ENCODE peak calls at places on chromosomes 1 and 21, in six cellular contexts. M, X, V, D, I and G are unnamed samples.

GRCh38 chr1:218164111-218164929 is 120.8 kb upstream of the RRP15 start:
- DNase-seq in M (peak), X (peak), V (peak), D (no peak), I (peak), G (peak)

GRCh38 chr21:34642211-34643075 is 26.4 kb upstream of the CLIC6 start:
- DNase-seq in M (no peak), X (peak), V (no peak), D (no peak), I (peak), G (no peak)

GRCh38 chr1:60170709-60171108 is 97.1 kb upstream of the C1orf87 start:
- DNase-seq in M (no peak), X (no peak), V (no peak), D (no peak), I (no peak), G (no peak)

GRCh38 chr1:58785424-58786058 is 1.7 kb upstream of the JUN start:
- DNase-seq in M (no peak), X (peak), V (no peak), D (peak), I (peak), G (peak)

GRCh38 chr1:7470904-7471638 is 300.0 kb upstream of the VAMP3 start:
- DNase-seq in M (no peak), X (no peak), V (peak), D (peak), I (peak), G (no peak)

GRCh38 chr1:235549361-235550139 is 45.3 kb upstream of the B3GALNT2 start:
- DNase-seq in M (no peak), X (no peak), V (no peak), D (no peak), I (no peak), G (no peak)

GRCh38 chr1:30805301-30806003 is 47.9 kb upstream of the LAPTM5 start:
- DNase-seq in M (no peak), X (no peak), V (no peak), D (no peak), I (no peak), G (no peak)

GRCh38 chr1:6342031-6342430 is 51.5 kb downstream of the ACOT7 start:
- DNase-seq in M (no peak), X (no peak), V (peak), D (no peak), I (no peak), G (no peak)

GRCh38 chr1:232704694-232705680 is 75.1 kb upstream of the SIPA1L2 start:
- DNase-seq in M (no peak), X (no peak), V (no peak), D (no peak), I (peak), G (peak)

GRCh38 chr1:109790735-109791494 is 27.2 kb upstream of the EPS8L3 start:
- DNase-seq in M (no peak), X (no peak), V (peak), D (peak), I (no peak), G (peak)

DNA sequence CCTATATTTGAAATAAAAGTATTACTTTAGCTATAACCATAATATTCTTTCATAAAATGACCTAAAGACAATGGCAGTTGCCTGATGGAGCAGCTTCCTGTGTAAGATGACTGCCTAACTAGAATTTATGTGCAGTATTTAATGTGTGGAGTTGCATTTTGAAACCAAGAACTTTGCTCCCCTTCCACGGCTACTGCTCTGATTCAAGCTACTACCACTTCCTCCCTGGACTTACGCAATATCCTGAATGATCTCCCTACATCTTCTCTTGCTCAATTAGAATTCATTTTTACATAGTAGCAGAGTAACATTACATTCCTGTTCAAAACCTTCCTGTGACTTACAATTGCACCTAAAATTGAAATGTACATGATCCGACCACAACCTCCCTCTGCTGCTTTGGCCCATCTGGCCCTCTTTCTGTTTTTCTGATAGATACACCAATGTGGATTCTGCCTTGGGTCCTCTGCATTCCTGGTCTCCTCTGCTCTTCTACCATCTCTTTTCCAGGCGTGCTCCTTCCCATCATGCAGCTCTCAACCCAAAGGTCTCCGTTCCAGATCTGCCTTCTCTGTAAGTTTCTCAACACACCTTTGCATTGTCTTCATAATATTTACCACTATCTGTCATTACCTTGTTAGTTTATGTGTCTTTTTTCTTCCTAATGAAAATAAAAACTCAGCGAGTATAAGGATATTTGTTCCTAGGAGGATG is 47.4 kb upstream of the USP25 start:
- DNase-seq in M (no peak), X (no peak), V (no peak), D (no peak), I (peak), G (no peak)
- H3K27ac ChIP-seq in M (no peak), X (no peak), V (no peak), D (no peak), I (no peak), G (no peak)

GRCh38 chr1:36206323-36206858 is 17.9 kb upstream of the THRAP3 start:
- DNase-seq in M (no peak), X (no peak), V (no peak), D (no peak), I (no peak), G (no peak)

GRCh38 chr1:36203554-36204346 is 20.5 kb upstream of the THRAP3 start:
- DNase-seq in M (no peak), X (no peak), V (peak), D (peak), I (peak), G (peak)

GRCh38 chr1:36204347-36204909 is 19.8 kb upstream of the THRAP3 start:
- DNase-seq in M (no peak), X (no peak), V (peak), D (peak), I (no peak), G (peak)

GRCh38 chr1:36199934-36200741 is 24.1 kb upstream of the THRAP3 start:
- DNase-seq in M (no peak), X (no peak), V (peak), D (no peak), I (peak), G (peak)

DNA sequence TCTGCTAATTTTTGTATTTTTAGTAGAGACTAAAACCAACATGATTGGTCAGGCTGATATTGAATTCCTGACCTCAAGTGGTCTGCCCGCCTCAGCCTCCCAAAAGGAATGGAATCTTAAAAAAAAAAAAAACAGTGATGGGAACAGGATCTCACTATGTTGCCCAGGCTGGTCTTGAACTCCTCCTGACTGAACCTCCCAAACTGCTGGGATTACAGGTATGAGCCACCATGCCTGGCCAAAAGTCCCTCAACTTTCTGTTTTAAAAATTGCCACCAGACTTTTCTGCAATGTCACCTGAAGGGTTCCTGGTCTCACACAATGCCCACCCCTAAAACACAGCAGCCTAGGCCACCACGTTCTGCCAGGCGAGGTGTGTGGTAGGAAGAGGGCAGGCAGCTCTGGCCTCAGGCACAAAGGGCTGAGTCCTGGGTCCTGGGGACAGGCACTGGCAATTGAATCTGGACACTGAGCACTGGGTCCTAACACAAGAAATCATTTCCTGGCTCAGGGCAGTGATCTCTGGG is 21.2 kb upstream of the THRAP3 start:
- DNase-seq in M (no peak), X (no peak), V (no peak), D (no peak), I (no peak), G (no peak)
- H3K27ac ChIP-seq in M (peak), X (no peak), V (peak), D (peak), I (no peak), G (peak)

DNA sequence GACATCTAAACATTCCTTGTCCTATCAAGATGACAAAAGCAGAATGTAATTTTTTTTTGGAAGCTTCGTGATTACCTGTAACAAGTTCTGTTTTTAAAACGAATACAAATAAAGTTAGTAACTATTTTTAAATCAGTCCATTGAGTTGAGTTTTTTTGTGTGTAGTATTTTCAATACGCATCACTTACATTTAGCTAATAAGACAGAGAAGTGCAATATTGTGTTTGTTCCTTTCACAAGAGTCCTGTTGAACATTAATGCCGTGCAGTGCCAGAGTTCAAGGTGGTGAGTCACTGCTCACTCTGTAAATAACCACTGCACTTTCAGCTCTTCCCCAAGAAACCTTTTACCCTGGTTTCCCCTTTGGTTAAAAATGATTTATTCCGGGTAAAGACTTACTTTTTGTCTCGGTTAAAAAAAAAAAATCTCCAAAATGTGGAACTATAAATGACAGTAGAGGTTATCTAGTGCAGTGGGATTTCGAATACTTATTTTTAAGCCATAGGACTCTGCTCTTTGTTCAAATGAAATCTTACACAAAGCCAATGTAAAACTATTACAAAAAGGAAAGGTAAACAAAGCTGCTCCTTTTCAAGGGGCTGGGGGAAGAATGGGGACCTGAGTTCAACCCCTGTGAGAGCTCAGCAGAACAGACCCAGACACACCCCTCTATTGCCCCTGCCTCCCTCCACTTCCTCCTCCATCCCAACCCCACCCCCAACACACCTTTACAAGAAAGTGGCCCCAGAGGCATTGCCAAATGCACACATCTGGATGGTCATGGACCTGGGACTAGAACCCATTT is 14.8 kb upstream of the NCMAP start:
- DNase-seq in M (no peak), X (peak), V (no peak), D (no peak), I (peak), G (no peak)
- H3K27ac ChIP-seq in M (no peak), X (no peak), V (no peak), D (no peak), I (no peak), G (no peak)

DNA sequence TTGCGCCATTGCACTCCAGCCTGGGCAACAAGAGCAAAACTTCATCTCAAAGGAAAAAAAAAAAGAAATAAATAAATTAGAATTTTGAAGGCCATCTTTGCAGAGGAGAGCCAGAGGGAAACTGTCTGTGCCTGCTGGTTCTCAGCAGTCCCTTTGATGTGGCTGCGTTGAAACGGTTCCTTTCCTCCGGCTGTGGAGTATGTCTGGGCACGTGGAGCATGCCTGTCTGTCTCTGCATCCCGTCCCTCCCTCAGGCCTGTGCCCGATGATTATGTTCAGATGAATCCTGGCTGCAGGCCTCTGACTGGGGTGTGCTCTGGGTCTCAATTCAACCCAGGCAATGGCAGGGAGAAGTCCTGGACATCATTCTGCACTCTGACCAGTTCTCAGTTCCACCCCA is 33.4 kb downstream of the KIAA1614 start:
- DNase-seq in M (no peak), X (no peak), V (no peak), D (no peak), I (peak), G (no peak)
- H3K27ac ChIP-seq in M (no peak), X (no peak), V (no peak), D (no peak), I (no peak), G (no peak)

GRCh38 chr1:27538793-27539192 is 48.8 kb upstream of the WASF2 start:
- DNase-seq in M (no peak), X (no peak), V (no peak), D (no peak), I (peak), G (peak)
- H3K27ac ChIP-seq in M (no peak), X (no peak), V (peak), D (peak), I (no peak), G (peak)

DNA sequence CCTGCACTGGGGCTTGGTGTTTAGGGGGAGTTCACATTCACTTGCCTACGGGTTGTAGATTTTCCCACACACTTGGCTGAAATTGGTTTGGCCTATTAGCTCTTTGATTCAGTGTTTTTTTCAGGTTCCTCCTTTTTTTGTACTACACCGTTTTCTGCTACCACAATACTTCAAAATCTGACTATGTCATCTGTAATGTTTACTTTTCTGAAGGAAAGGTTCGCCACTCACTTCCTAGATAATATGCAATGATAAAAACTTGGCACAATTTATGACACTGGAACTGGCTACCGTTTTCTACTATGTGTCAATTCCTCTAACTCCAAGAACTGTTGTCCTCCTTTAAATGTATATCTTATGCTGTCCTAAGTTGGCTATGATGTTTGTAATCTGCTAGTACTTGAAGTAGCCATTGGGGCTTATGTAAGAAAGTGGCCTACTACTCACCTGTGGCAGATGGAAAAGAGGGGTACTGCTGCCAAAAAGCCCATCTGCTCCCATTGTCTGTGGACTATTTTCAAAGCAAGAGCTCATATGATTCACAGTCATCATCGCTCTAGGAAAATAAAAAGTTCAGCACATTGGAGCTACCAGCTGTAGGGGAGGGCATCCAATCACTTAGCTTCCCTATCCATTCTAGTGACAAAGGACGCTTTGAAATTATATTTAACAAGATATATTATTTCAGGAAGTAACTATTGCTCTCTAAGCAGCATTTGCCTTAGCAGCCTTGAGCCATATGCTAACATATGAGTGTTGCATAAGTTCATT is 42.4 kb upstream of the BACH1 start:
- DNase-seq in M (no peak), X (no peak), V (no peak), D (no peak), I (no peak), G (no peak)
- H3K27ac ChIP-seq in M (no peak), X (no peak), V (no peak), D (no peak), I (no peak), G (no peak)

GRCh38 chr1:26015358-26015757 is 6.2 kb upstream of the EXTL1 start:
- DNase-seq in M (no peak), X (no peak), V (peak), D (no peak), I (no peak), G (no peak)
- H3K27ac ChIP-seq in M (no peak), X (no peak), V (no peak), D (no peak), I (no peak), G (no peak)

DNA sequence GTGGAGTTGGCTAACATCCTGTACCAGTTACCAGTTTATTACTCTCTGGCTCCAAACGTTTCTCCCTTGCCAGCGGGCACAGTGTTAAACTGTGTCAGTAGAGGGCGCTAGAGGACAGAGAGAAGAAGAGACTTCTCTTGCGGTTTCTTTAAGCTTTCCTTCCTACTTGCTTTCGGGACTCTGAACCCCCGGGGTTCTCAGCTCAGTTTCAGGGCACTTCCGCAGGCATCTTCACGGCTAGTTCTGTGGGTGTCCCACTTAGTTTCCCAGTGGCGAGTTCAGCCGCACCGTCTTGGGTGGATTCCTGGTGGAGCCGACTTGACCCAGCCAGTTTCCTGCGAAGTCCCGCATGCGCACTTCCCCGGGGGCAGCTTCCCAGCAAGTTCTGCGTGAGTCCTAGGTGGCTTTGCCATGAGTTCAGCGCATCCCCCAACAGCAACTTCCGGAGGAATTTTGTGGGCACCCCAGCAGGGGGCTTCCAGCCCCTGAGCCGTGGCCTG is 37.9 kb upstream of the BTG2 start:
- DNase-seq in M (peak), X (peak), V (peak), D (peak), I (peak), G (peak)
- H3K27ac ChIP-seq in M (no peak), X (peak), V (peak), D (peak), I (no peak), G (peak)